ENCODE peak calls at places on chromosome 6, in five cellular contexts. W, B, I, R and Y are unnamed samples.
A peak's percentile ranks its signal among the peaks of the same experiment; 100 is the strongest.

GRCh38 chr6:161434921-161435411 is 161.1 kb upstream of the AGPAT4 start:
- DNase-seq in W (peak; percentile 95), B (no peak), I (no peak), R (no peak), Y (no peak)

GRCh38 chr6:35058041-35058675 is 83.0 kb downstream of the TCP11 start:
- DNase-seq in W (no peak), B (no peak), I (no peak), R (peak; percentile 56), Y (no peak)

GRCh38 chr6:153662982-153663381 is 376.1 kb upstream of the OPRM1 start:
- DNase-seq in W (no peak), B (no peak), I (no peak), R (no peak), Y (peak; percentile 2)

GRCh38 chr6:17497701-17498100 is 102.4 kb upstream of the FAM8A1 start:
- DNase-seq in W (no peak), B (no peak), I (no peak), R (no peak), Y (no peak)

GRCh38 chr6:136550330-136551071 is at the start of gene MAP7:
- DNase-seq in W (peak; percentile 18), B (peak; percentile 81), I (peak; percentile 94), R (peak; percentile 54), Y (peak; percentile 95)

GRCh38 chr6:139474145-139475108 is 100.0 kb upstream of the CITED2 start:
- DNase-seq in W (peak; percentile 66), B (no peak), I (no peak), R (no peak), Y (peak; percentile 72)

GRCh38 chr6:45445749-45446454 is 68.2 kb upstream of the SUPT3H start:
- DNase-seq in W (peak; percentile 99), B (no peak), I (peak; percentile 33), R (peak; percentile 5), Y (peak; percentile 98)

GRCh38 chr6:38687549-38687948 is 15.4 kb downstream of the GLO1 start:
- DNase-seq in W (no peak), B (no peak), I (no peak), R (no peak), Y (no peak)

GRCh38 chr6:62614442-62614841 is 328.4 kb upstream of the KHDRBS2 start:
- DNase-seq in W (no peak), B (no peak), I (peak; percentile 29), R (no peak), Y (no peak)

GRCh38 chr6:408599-409102 is 17.1 kb downstream of the IRF4 start:
- DNase-seq in W (peak; percentile 38), B (no peak), I (peak; percentile 77), R (peak; percentile 11), Y (peak; percentile 80)

GRCh38 chr6:23523771-23524170 is 602.2 kb upstream of the NRSN1 start:
- DNase-seq in W (no peak), B (no peak), I (no peak), R (no peak), Y (no peak)

GRCh38 chr6:107656381-107656780 is 166.5 kb downstream of the SOBP start:
- DNase-seq in W (peak; percentile 41), B (no peak), I (no peak), R (no peak), Y (no peak)

GRCh38 chr6:107658920-107659879 is 164.9 kb downstream of the SCML4 start:
- DNase-seq in W (peak; percentile 69), B (no peak), I (no peak), R (no peak), Y (no peak)

GRCh38 chr6:107657755-107658461 is 166.2 kb downstream of the SCML4 start:
- DNase-seq in W (peak; percentile 86), B (no peak), I (peak; percentile 55), R (no peak), Y (no peak)

GRCh38 chr6:107656883-107657282 is 167.0 kb downstream of the SOBP start:
- DNase-seq in W (no peak), B (no peak), I (no peak), R (no peak), Y (no peak)

DNA sequence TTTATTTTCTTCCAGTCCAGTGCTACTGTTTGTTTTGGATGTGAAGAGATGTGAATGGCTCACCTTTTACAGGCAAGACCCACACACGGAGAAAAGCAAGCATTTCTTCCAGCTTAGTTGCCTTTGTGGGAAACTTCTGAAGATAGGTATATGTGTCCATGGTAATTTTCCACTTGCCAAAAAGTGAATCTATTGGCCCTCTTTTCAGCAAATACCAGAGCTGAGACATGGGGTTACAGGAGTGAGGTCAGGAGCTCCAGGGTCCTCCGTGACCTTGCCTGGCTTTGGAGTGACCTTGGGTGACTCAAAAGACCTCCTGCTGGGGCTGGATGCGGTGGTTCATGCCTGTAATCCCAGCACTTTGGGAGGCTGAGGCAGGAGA is 166.7 kb downstream of the SCML4 start:
- DNase-seq in W (no peak), B (no peak), I (no peak), R (no peak), Y (no peak)
- H2BK120ac ChIP-seq in W (peak overlapping the region; percentile 63), B (no peak overlapping the region), I (no peak overlapping the region), R (no peak overlapping the region), Y (no peak overlapping the region)

GRCh38 chr6:73481969-73482368 is 20.4 kb downstream of the MTO1 start:
- DNase-seq in W (no peak), B (no peak), I (no peak), R (no peak), Y (no peak)
- H2BK15ac ChIP-seq in W (no peak overlapping the region), B (no peak overlapping the region), I (no peak overlapping the region), R (no peak overlapping the region), Y (no peak overlapping the region)

GRCh38 chr6:105522626-105523322 is 119.9 kb upstream of the PREP start:
- DNase-seq in W (peak; percentile 58), B (no peak), I (no peak), R (no peak), Y (peak; percentile 15)
- H2BK120ac ChIP-seq in W (peak overlapping the region; percentile 92), B (no peak overlapping the region), I (no peak overlapping the region), R (no peak overlapping the region), Y (no peak overlapping the region)

GRCh38 chr6:74585779-74586178 is 620.1 kb downstream of the COL12A1 start:
- DNase-seq in W (peak; percentile 53), B (no peak), I (no peak), R (no peak), Y (no peak)

GRCh38 chr6:74581681-74582080 is 624.2 kb downstream of the COL12A1 start:
- DNase-seq in W (no peak), B (no peak), I (no peak), R (no peak), Y (no peak)

GRCh38 chr6:74588094-74588493 is 617.8 kb downstream of the COL12A1 start:
- DNase-seq in W (no peak), B (no peak), I (no peak), R (no peak), Y (peak; percentile 5)

GRCh38 chr6:74587386-74587785 is 618.5 kb downstream of the COL12A1 start:
- DNase-seq in W (no peak), B (no peak), I (no peak), R (no peak), Y (peak; percentile 10)
- H2BK15ac ChIP-seq in W (no peak overlapping the region), B (no peak overlapping the region), I (no peak overlapping the region), R (no peak overlapping the region), Y (no peak overlapping the region)

DNA sequence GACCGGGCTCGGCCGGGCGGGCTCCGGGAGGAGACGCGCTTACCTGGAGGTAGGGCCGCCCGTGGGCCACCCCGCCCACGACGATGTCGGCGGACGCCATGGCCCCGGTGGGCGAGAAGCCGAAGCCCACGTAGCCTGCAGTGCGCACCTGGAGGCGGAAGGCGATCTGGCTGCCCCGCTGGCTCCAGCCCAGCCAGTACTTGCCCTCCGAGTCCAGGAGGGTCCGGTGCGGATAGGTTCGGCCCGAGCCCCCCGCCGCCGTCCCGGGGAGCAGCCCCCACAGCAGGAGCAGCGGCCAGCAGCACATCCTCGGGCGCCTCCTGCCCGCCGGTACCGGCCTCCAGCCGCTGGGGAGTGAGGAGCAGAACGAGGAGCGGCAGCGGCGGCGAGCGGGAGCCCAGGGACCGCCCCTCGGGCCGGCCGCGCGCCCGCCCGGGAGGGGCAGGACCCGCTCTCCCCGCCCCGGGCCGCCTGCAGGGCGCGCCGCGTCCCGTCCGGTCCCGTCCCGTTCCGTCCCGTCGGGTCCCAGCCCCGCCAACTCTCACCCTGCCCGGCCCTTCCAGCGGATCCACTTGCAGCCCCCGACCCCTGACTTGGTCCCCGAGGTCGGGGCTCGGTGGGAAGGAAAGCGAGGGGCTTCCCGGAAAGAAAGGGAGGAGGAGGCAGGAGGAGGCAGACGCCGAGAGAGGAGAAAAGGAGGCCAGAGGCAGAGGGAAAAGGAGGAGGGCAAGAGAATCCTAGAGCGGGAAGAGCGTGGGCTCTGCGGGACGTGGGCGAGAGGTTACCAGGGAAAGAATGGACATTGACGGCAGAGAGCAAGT is at the start of gene MOXD1:
- DNase-seq in W (peak; percentile 37), B (no peak), I (peak; percentile 59), R (peak; percentile 51), Y (peak; percentile 64)
- H2BK120ac ChIP-seq in W (peak within 1 kb of the TSS; percentile 90), B (no peak within 1 kb of the TSS), I (no peak within 1 kb of the TSS), R (peak within 1 kb of the TSS; percentile 98), Y (no peak within 1 kb of the TSS)

GRCh38 chr6:77466055-77467028 is 3.1 kb upstream of the HTR1B start:
- DNase-seq in W (peak; percentile 74), B (no peak), I (peak; percentile 76), R (peak; percentile 48), Y (peak; percentile 85)
- H2BK15ac ChIP-seq in W (peak overlapping the region; percentile 53), B (no peak overlapping the region), I (no peak overlapping the region), R (no peak overlapping the region), Y (no peak overlapping the region)

GRCh38 chr6:137911675-137912158 is 44.7 kb downstream of the TNFAIP3 start:
- DNase-seq in W (no peak), B (no peak), I (no peak), R (no peak), Y (no peak)
- H2BK120ac ChIP-seq in W (no peak overlapping the region), B (no peak overlapping the region), I (no peak overlapping the region), R (no peak overlapping the region), Y (no peak overlapping the region)

DNA sequence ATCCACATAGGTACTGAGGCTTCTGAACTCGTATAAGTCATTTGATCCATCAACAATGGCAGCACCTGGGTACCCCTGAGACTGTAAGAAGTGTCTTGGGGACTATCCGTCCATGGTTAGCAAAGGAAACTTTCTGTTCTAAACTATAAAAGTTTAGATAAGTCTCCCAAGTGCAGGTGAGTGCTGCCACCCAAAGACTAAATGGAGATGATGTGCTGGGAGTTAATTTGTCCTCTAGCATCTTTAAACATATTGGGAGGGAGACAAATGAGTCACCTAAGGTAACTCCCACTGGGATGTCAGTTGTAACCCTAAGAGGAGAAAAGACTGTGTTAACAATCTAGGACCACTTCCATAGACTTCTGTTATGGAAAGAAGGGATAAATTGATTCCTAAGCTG is 6.2 kb downstream of the BEND6 start:
- DNase-seq in W (no peak), B (no peak), I (no peak), R (no peak), Y (peak; percentile 14)
- H2BK15ac ChIP-seq in W (no peak overlapping the region), B (no peak overlapping the region), I (no peak overlapping the region), R (no peak overlapping the region), Y (no peak overlapping the region)

DNA sequence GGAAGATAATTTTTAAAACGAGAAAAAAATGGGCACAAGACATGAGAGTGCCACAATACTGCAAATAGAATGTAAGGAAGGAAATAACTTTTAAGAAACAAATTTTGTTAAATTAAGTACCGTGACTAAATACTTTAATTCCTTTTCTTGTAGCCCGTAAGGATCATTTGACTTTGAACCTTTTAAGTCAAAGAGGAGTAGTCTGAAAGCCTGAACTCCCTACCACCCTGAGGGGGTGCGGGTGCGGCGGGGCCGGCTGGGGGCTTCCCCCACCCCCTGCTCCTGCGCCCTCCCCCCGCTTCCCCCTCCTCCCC is 231 bp upstream of the PHACTR2 start:
- DNase-seq in W (no peak), B (no peak), I (no peak), R (no peak), Y (no peak)
- H2BK120ac ChIP-seq in W (peak overlapping the region; percentile 73), B (no peak overlapping the region), I (no peak overlapping the region), R (no peak overlapping the region), Y (no peak overlapping the region)